ENCODE peak calls at places on chromosomes 1 and 21, in nine cellular contexts. One of them, this sample, is unnamed.

GRCh38 chr1:22454476-22455056 is 2.9 kb downstream of the ZBTB40 start:
- DNase-seq in HFF-Myc: no peak
- DNase-seq in cardiac fibroblast: no peak
- DNase-seq in nephron progenitor cell: no peak
- DNase-seq in NB4: no peak
- DNase-seq in dorsolateral prefrontal cortex: no peak
- DNase-seq in IMR-90: no peak
- DNase-seq in prostate gland: no peak
- DNase-seq in ovary: no peak
- DNase-seq in this sample: no peak

GRCh38 chr1:39574646-39575045 is 1.9 kb downstream of the PABPC4 start:
- DNase-seq in HFF-Myc: no peak
- DNase-seq in cardiac fibroblast: peak; percentile 20
- DNase-seq in nephron progenitor cell: peak; percentile 22
- DNase-seq in NB4: peak; percentile 17
- DNase-seq in dorsolateral prefrontal cortex: no peak
- DNase-seq in IMR-90: peak; percentile 35
- DNase-seq in prostate gland: peak; percentile 22
- DNase-seq in ovary: no peak
- DNase-seq in this sample: no peak

GRCh38 chr1:177200290-177200689 is 29.5 kb downstream of the BRINP2 start:
- DNase-seq in HFF-Myc: no peak
- DNase-seq in cardiac fibroblast: no peak
- DNase-seq in nephron progenitor cell: no peak
- DNase-seq in NB4: no peak
- DNase-seq in dorsolateral prefrontal cortex: no peak
- DNase-seq in IMR-90: no peak
- DNase-seq in prostate gland: no peak
- DNase-seq in ovary: no peak
- DNase-seq in this sample: no peak

GRCh38 chr1:181551249-181551648 is 67.9 kb downstream of the CACNA1E start:
- DNase-seq in HFF-Myc: no peak
- DNase-seq in cardiac fibroblast: no peak
- DNase-seq in nephron progenitor cell: peak; percentile 43
- DNase-seq in NB4: no peak
- DNase-seq in dorsolateral prefrontal cortex: peak; percentile 85
- DNase-seq in IMR-90: no peak
- DNase-seq in prostate gland: no peak
- DNase-seq in ovary: no peak
- DNase-seq in this sample: no peak

GRCh38 chr1:228793032-228793431 is 57.8 kb downstream of the RHOU start:
- DNase-seq in HFF-Myc: no peak
- DNase-seq in cardiac fibroblast: no peak
- DNase-seq in nephron progenitor cell: no peak
- DNase-seq in NB4: peak; percentile 34
- DNase-seq in dorsolateral prefrontal cortex: no peak
- DNase-seq in IMR-90: no peak
- DNase-seq in prostate gland: no peak
- DNase-seq in ovary: no peak
- DNase-seq in this sample: no peak

GRCh38 chr1:33420870-33421775 is 9.8 kb downstream of the PHC2 start:
- DNase-seq in HFF-Myc: no peak
- DNase-seq in cardiac fibroblast: peak; percentile 33
- DNase-seq in nephron progenitor cell: no peak
- DNase-seq in NB4: peak; percentile 58
- DNase-seq in dorsolateral prefrontal cortex: no peak
- DNase-seq in IMR-90: peak; percentile 69
- DNase-seq in prostate gland: no peak
- DNase-seq in ovary: no peak
- DNase-seq in this sample: no peak

GRCh38 chr1:192609110-192610079 is 26.6 kb upstream of the RGS13 start:
- DNase-seq in HFF-Myc: no peak
- DNase-seq in cardiac fibroblast: no peak
- DNase-seq in nephron progenitor cell: no peak
- DNase-seq in NB4: peak; percentile 90
- DNase-seq in dorsolateral prefrontal cortex: peak; percentile 34
- DNase-seq in IMR-90: no peak
- DNase-seq in prostate gland: peak; percentile 11
- DNase-seq in ovary: peak; percentile 24
- DNase-seq in this sample: no peak

GRCh38 chr1:25900209-25900608 is 6.0 kb downstream of the STMN1 start:
- DNase-seq in HFF-Myc: no peak
- DNase-seq in cardiac fibroblast: no peak
- DNase-seq in nephron progenitor cell: no peak
- DNase-seq in NB4: no peak
- DNase-seq in dorsolateral prefrontal cortex: peak; percentile 75
- DNase-seq in IMR-90: no peak
- DNase-seq in prostate gland: no peak
- DNase-seq in ovary: no peak
- DNase-seq in this sample: no peak

GRCh38 chr1:200473698-200474371 is 64.0 kb upstream of the ZNF281 start:
- DNase-seq in HFF-Myc: peak; percentile 37
- DNase-seq in cardiac fibroblast: peak; percentile 15
- DNase-seq in nephron progenitor cell: peak; percentile 4
- DNase-seq in NB4: no peak
- DNase-seq in dorsolateral prefrontal cortex: no peak
- DNase-seq in IMR-90: no peak
- DNase-seq in prostate gland: no peak
- DNase-seq in ovary: no peak
- DNase-seq in this sample: no peak

GRCh38 chr1:58815680-58816071 is 31.8 kb upstream of the JUN start:
- DNase-seq in HFF-Myc: no peak
- DNase-seq in cardiac fibroblast: no peak
- DNase-seq in nephron progenitor cell: peak; percentile 12
- DNase-seq in NB4: no peak
- DNase-seq in dorsolateral prefrontal cortex: no peak
- DNase-seq in IMR-90: no peak
- DNase-seq in prostate gland: peak; percentile 30
- DNase-seq in ovary: no peak
- DNase-seq in this sample: peak; percentile 5

DNA sequence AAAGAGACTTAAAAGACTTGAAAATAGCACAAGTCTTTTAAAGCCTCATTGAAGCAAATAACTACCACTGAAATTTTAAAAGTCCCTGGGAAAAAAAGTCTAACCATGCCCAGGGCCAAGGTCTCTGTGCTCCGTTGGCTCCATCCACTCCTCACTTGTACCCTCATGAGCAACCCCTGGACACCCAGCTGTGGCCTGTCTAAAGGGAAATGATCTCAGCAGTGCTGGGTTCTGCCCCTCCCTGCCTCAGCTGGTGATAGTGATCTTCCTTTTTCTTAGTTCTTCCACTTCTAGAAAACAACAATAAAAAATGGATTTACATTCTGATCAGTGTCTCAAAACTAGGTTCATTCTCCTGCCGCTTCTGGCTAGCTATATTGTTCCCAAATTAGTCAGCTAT is 423.5 kb upstream of the ADAMTS5 start:
- DNase-seq in HFF-Myc: no peak
- DNase-seq in cardiac fibroblast: no peak
- DNase-seq in nephron progenitor cell: no peak
- DNase-seq in NB4: no peak
- DNase-seq in dorsolateral prefrontal cortex: no peak
- DNase-seq in IMR-90: no peak
- DNase-seq in prostate gland: no peak
- DNase-seq in ovary: no peak
- DNase-seq in this sample: no peak
- TF ChIP-seq CTCF in HFF-Myc: no peak
- TF ChIP-seq CTCF in cardiac fibroblast: no peak
- TF ChIP-seq CTCF in nephron progenitor cell: no peak
- TF ChIP-seq CTCF in NB4: no peak
- TF ChIP-seq CTCF in dorsolateral prefrontal cortex: no peak
- TF ChIP-seq CTCF in IMR-90: no peak
- TF ChIP-seq CTCF in prostate gland: no peak
- TF ChIP-seq CTCF in ovary: no peak
- TF ChIP-seq CTCF in this sample: no peak

DNA sequence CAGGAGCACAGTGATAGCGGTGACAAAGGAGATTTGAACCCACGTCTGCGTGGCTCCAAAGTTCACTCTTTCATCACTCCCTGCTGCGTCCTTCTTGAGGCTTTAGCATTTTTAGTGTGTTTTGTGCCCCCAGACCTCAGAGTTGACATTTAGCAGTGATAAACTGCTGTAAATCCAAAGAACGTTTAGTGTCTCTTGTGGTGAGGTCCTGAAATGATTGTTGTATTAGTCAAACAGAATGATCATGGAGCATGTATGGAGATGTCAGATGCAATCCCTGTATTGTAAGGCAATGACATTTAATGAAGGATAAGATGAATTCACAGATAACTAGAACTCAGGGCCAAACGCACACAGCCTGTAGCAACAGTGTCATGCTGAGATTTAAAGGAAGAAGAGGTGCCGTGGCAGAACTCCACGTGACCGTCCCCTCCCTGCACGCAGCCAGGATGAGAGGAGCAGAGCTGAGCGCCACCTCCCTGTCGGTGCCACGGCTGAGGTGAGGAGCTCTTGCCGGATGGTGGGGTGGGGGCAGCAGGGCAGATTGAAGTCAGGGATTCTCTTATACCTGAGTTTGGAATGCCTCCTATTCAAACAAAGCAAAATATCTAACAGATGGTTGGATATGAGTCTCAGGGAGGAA is 30.0 kb downstream of the NTPCR start:
- DNase-seq in HFF-Myc: no peak
- DNase-seq in cardiac fibroblast: no peak
- DNase-seq in nephron progenitor cell: no peak
- DNase-seq in NB4: no peak
- DNase-seq in dorsolateral prefrontal cortex: peak; percentile 65
- DNase-seq in IMR-90: peak; percentile 23
- DNase-seq in prostate gland: peak; percentile 59
- DNase-seq in ovary: no peak
- DNase-seq in this sample: no peak
- TF ChIP-seq CTCF in HFF-Myc: no peak
- TF ChIP-seq CTCF in cardiac fibroblast: no peak
- TF ChIP-seq CTCF in nephron progenitor cell: no peak
- TF ChIP-seq CTCF in NB4: no peak
- TF ChIP-seq CTCF in dorsolateral prefrontal cortex: no peak
- TF ChIP-seq CTCF in IMR-90: no peak
- TF ChIP-seq CTCF in prostate gland: peak; percentile 28
- TF ChIP-seq CTCF in ovary: no peak
- TF ChIP-seq CTCF in this sample: no peak

DNA sequence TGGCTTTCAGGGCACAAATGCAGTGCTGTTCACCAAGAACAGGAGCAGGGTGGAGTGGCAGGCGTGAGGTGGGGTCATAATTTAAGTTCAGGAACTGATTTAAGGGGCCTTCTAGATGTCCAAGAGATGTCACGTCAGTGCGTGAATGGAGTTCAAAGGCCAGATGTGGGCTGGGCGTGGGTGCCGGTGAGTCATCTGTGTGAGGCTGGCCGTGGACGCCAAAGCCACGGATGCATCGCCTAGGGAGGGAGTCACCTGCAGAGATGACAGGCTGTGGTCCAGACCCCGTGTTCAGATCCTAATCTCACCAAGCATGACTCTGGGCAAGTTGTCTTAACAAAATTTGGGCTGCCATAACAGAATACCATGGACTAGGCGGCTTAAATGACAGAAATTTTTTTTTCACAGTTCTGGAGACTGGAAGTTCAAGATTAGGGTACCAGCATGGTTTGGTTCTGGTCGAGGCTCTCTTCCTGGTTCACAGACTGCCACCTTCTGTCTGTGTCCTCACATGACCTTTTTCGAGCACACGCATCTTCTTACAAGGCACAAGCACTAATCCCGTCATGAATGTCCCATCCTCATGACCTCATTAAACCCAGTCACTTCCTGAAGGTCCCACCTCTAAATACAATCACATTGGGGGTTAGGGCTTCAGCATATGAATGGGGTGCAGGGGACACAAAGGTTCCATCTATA is 109.6 kb downstream of the PRDM2 start:
- DNase-seq in HFF-Myc: no peak
- DNase-seq in cardiac fibroblast: no peak
- DNase-seq in nephron progenitor cell: no peak
- DNase-seq in NB4: no peak
- DNase-seq in dorsolateral prefrontal cortex: no peak
- DNase-seq in IMR-90: peak; percentile 7
- DNase-seq in prostate gland: no peak
- DNase-seq in ovary: no peak
- DNase-seq in this sample: no peak
- TF ChIP-seq CTCF in HFF-Myc: no peak
- TF ChIP-seq CTCF in cardiac fibroblast: no peak
- TF ChIP-seq CTCF in nephron progenitor cell: no peak
- TF ChIP-seq CTCF in NB4: no peak
- TF ChIP-seq CTCF in dorsolateral prefrontal cortex: peak; percentile 6
- TF ChIP-seq CTCF in IMR-90: no peak
- TF ChIP-seq CTCF in prostate gland: no peak
- TF ChIP-seq CTCF in ovary: no peak
- TF ChIP-seq CTCF in this sample: no peak

GRCh38 chr1:10398734-10399486 is at the start of gene PGD:
- DNase-seq in HFF-Myc: peak; percentile 94
- DNase-seq in cardiac fibroblast: peak; percentile 99
- DNase-seq in nephron progenitor cell: peak; percentile 99
- DNase-seq in NB4: peak; percentile 99
- DNase-seq in dorsolateral prefrontal cortex: peak; percentile 99
- DNase-seq in IMR-90: peak; percentile 98
- DNase-seq in prostate gland: peak; percentile 97
- DNase-seq in ovary: peak; percentile 99
- DNase-seq in this sample: peak; percentile 98
- TF ChIP-seq CTCF in HFF-Myc: no peak
- TF ChIP-seq CTCF in cardiac fibroblast: no peak
- TF ChIP-seq CTCF in nephron progenitor cell: no peak
- TF ChIP-seq CTCF in NB4: no peak
- TF ChIP-seq CTCF in dorsolateral prefrontal cortex: peak; percentile 4
- TF ChIP-seq CTCF in IMR-90: no peak
- TF ChIP-seq CTCF in prostate gland: no peak
- TF ChIP-seq CTCF in ovary: peak; percentile 17
- TF ChIP-seq CTCF in this sample: no peak

GRCh38 chr1:20219991-20220390 is 33.7 kb upstream of the PLA2G2C start:
- DNase-seq in HFF-Myc: no peak
- DNase-seq in cardiac fibroblast: no peak
- DNase-seq in nephron progenitor cell: no peak
- DNase-seq in NB4: no peak
- DNase-seq in dorsolateral prefrontal cortex: no peak
- DNase-seq in IMR-90: no peak
- DNase-seq in prostate gland: no peak
- DNase-seq in ovary: no peak
- DNase-seq in this sample: no peak

GRCh38 chr1:20215716-20216115 is 29.4 kb upstream of the PLA2G2C start:
- DNase-seq in HFF-Myc: no peak
- DNase-seq in cardiac fibroblast: no peak
- DNase-seq in nephron progenitor cell: no peak
- DNase-seq in NB4: no peak
- DNase-seq in dorsolateral prefrontal cortex: no peak
- DNase-seq in IMR-90: no peak
- DNase-seq in prostate gland: no peak
- DNase-seq in ovary: no peak
- DNase-seq in this sample: no peak

GRCh38 chr1:20212099-20212684 is 25.9 kb upstream of the PLA2G2C start:
- DNase-seq in HFF-Myc: no peak
- DNase-seq in cardiac fibroblast: no peak
- DNase-seq in nephron progenitor cell: no peak
- DNase-seq in NB4: no peak
- DNase-seq in dorsolateral prefrontal cortex: no peak
- DNase-seq in IMR-90: no peak
- DNase-seq in prostate gland: no peak
- DNase-seq in ovary: no peak
- DNase-seq in this sample: no peak

GRCh38 chr1:20212685-20213331 is 26.5 kb upstream of the PLA2G2C start:
- DNase-seq in HFF-Myc: no peak
- DNase-seq in cardiac fibroblast: peak; percentile 63
- DNase-seq in nephron progenitor cell: peak; percentile 82
- DNase-seq in NB4: peak; percentile 73
- DNase-seq in dorsolateral prefrontal cortex: peak; percentile 43
- DNase-seq in IMR-90: peak; percentile 38
- DNase-seq in prostate gland: peak; percentile 57
- DNase-seq in ovary: peak; percentile 76
- DNase-seq in this sample: peak; percentile 70

GRCh38 chr1:20216574-20216973 is 30.3 kb upstream of the PLA2G2C start:
- DNase-seq in HFF-Myc: no peak
- DNase-seq in cardiac fibroblast: peak; percentile 30
- DNase-seq in nephron progenitor cell: no peak
- DNase-seq in NB4: peak; percentile 42
- DNase-seq in dorsolateral prefrontal cortex: no peak
- DNase-seq in IMR-90: peak; percentile 10
- DNase-seq in prostate gland: no peak
- DNase-seq in ovary: no peak
- DNase-seq in this sample: no peak
- TF ChIP-seq CTCF in HFF-Myc: peak; percentile 36
- TF ChIP-seq CTCF in cardiac fibroblast: peak; percentile 44
- TF ChIP-seq CTCF in nephron progenitor cell: peak; percentile 14
- TF ChIP-seq CTCF in NB4: peak; percentile 64
- TF ChIP-seq CTCF in dorsolateral prefrontal cortex: no peak
- TF ChIP-seq CTCF in IMR-90: peak; percentile 34
- TF ChIP-seq CTCF in prostate gland: no peak
- TF ChIP-seq CTCF in ovary: no peak
- TF ChIP-seq CTCF in this sample: no peak